ENCODE peak calls at places on chromosomes 11 and 22, in ten cellular contexts. K, U, S, F, E, B, N, Y, D and G are unnamed samples.

GRCh38 chr11:114196994-114197702 is 99.1 kb upstream of the NNMT start:
- DNase-seq in B (no peak), U (no peak), K (no peak), D (peak), N (no peak), S (peak), Y (no peak), E (no peak), F (no peak), G (no peak)

GRCh38 chr22:36569999-36570398 is 41.0 kb upstream of the EIF3D start:
- DNase-seq in E (no peak), U (no peak), Y (no peak), S (no peak), D (no peak), F (no peak), K (no peak), B (peak), N (no peak), G (no peak)

GRCh38 chr11:27319065-27319464 is 44.0 kb downstream of the CCDC34 start:
- DNase-seq in Y (no peak), K (no peak), B (peak), D (no peak), U (no peak), S (no peak), F (no peak), E (no peak), N (no peak), G (no peak)

GRCh38 chr11:22387126-22387525 is 48.9 kb downstream of the SLC17A6 start:
- DNase-seq in U (no peak), S (no peak), B (no peak), Y (no peak), E (no peak), F (no peak), N (no peak), D (no peak), K (no peak), G (no peak)

GRCh38 chr11:70680781-70681281 is 282.5 kb downstream of the CTTN start:
- DNase-seq in F (no peak), K (no peak), E (no peak), Y (no peak), N (no peak), D (peak), S (no peak), B (no peak), U (no peak), G (no peak)

GRCh38 chr11:107844041-107844440 is 14.5 kb downstream of the SLC35F2 start:
- DNase-seq in Y (no peak), N (no peak), F (no peak), D (no peak), K (no peak), E (no peak), B (no peak), S (no peak), U (no peak), G (no peak)

GRCh38 chr11:44899959-44900358 is 50.7 kb downstream of the TP53I11 start:
- DNase-seq in E (no peak), U (no peak), N (peak), F (no peak), Y (no peak), K (no peak), D (no peak), S (no peak), B (peak), G (no peak)

GRCh38 chr11:105137286-105137685 is 2.3 kb downstream of the CARD18 start:
- DNase-seq in Y (no peak), N (no peak), B (no peak), S (no peak), D (no peak), F (no peak), U (no peak), K (no peak), E (no peak), G (no peak)

GRCh38 chr22:45975266-45976161 is 1.4 kb downstream of the WNT7B start:
- DNase-seq in K (peak), E (no peak), S (no peak), F (no peak), Y (peak), D (no peak), N (no peak), U (peak), B (no peak), G (no peak)

GRCh38 chr11:61516675-61517516 is 8.3 kb downstream of the LRRC10B start:
- DNase-seq in F (peak), E (no peak), K (no peak), B (no peak), N (no peak), Y (no peak), D (peak), U (no peak), S (no peak), G (peak)

GRCh38 chr22:31614781-31615480 is 47.1 kb downstream of the PISD start:
- DNase-seq in D (no peak), Y (no peak), S (peak), U (no peak), F (no peak), N (no peak), E (no peak), B (no peak), K (no peak), G (no peak)

GRCh38 chr11:46333129-46333947 is 13.9 kb upstream of the DGKZ start:
- DNase-seq in B (no peak), K (no peak), E (no peak), Y (no peak), U (no peak), S (no peak), N (no peak), F (no peak), D (peak), G (no peak)

DNA sequence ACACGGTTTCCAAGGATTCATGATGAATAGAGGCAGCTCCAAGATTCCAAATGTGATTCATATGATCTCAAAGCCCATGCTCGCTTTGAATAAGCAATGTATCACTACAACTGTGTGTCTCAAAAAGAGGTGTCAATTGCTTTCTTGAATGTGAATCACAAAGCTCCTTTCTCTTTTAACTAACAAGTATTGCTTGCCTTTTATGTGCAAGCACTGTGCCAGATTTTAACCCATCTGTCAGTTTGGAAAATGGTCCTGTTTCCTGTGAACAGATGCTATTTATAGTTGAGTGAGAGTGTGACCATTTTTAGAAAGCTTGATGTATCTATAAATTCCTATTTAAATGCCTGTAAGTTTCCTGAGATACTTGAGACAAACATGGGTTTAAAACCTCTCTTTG is 6.5 kb downstream of the OOSP1 start:
- DNase-seq in K (no peak), E (no peak), D (no peak), U (no peak), Y (no peak), F (no peak), B (no peak), N (no peak), S (no peak), G (no peak)
- TF ChIP-seq CTCF in K (no peak), E (no peak), D (no peak), U (no peak), Y (no peak), F (no peak), B (no peak), N (no peak), S (no peak), G (no peak)

DNA sequence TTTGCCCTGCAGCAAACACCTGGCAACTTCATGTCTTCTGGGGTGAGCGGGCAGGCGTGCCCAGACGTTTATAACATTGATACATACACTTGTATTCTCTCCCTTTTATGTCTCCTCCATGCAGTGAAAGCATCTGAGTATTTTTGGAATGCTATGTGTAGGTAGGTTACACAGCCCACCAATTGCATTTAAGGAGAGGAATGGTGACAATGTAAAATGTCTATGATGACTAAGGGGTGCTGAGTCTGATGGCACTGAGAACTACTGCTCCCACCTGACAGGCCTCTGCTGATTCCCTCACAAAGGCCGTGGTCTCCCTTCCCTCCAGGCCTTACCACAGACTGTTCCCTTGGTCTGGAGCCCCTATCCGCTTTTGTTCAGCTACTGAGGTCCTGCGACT is 22.9 kb upstream of the RASL10A start:
- DNase-seq in Y (no peak), K (no peak), U (no peak), D (no peak), S (no peak), F (no peak), N (no peak), E (no peak), B (no peak), G (no peak)
- TF ChIP-seq POLR2AphosphoS5 in Y (no peak), K (no peak), U (no peak), D (no peak), S (no peak), F (no peak), N (no peak), E (no peak), B (no peak), G (no peak)

GRCh38 chr22:26234267-26234666 is 65.0 kb downstream of the SEZ6L start:
- DNase-seq in E (no peak), B (no peak), S (no peak), Y (no peak), N (no peak), D (no peak), F (no peak), K (no peak), U (no peak), G (no peak)

GRCh38 chr22:26245001-26245400 is 75.7 kb downstream of the SEZ6L start:
- DNase-seq in E (no peak), Y (no peak), F (no peak), K (no peak), D (no peak), B (no peak), U (no peak), N (no peak), S (no peak), G (no peak)

GRCh38 chr22:26235792-26236191 is 66.5 kb downstream of the SEZ6L start:
- DNase-seq in E (no peak), K (no peak), U (no peak), S (no peak), B (no peak), N (no peak), D (no peak), Y (no peak), F (no peak), G (no peak)

GRCh38 chr22:26239561-26239960 is 70.3 kb downstream of the SEZ6L start:
- DNase-seq in B (no peak), F (no peak), Y (no peak), D (no peak), K (no peak), N (no peak), U (no peak), S (no peak), E (no peak), G (no peak)
- TF ChIP-seq CTCF in B (no peak), F (no peak), Y (no peak), D (no peak), K (no peak), N (no peak), U (no peak), S (no peak), E (no peak), G (no peak)

DNA sequence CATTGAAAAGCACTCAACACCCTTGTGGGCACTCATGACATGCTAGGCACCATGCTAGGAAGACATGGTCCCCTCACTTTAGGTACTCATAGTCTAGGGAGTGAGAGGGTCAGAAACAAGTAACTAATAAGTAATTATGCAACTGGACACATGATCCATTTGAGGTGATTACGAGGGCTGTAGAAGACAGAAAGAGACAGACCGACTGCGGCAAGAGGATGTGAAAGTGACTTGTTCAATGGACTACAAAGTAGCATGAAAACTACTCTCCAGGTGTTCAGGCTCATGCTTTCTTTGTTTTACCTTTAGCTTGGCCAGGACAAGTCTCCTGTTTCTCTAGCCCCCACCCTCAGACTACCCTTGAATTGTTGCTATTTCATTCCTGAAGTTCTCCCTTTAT is 310.8 kb upstream of the SORL1-AS1 start:
- DNase-seq in U (no peak), S (no peak), F (no peak), B (no peak), D (no peak), E (peak), Y (no peak), N (no peak), K (no peak), G (no peak)
- TF ChIP-seq POLR2AphosphoS5 in U (no peak), S (no peak), F (no peak), B (no peak), D (no peak), E (no peak), Y (no peak), N (no peak), K (no peak), G (no peak)

DNA sequence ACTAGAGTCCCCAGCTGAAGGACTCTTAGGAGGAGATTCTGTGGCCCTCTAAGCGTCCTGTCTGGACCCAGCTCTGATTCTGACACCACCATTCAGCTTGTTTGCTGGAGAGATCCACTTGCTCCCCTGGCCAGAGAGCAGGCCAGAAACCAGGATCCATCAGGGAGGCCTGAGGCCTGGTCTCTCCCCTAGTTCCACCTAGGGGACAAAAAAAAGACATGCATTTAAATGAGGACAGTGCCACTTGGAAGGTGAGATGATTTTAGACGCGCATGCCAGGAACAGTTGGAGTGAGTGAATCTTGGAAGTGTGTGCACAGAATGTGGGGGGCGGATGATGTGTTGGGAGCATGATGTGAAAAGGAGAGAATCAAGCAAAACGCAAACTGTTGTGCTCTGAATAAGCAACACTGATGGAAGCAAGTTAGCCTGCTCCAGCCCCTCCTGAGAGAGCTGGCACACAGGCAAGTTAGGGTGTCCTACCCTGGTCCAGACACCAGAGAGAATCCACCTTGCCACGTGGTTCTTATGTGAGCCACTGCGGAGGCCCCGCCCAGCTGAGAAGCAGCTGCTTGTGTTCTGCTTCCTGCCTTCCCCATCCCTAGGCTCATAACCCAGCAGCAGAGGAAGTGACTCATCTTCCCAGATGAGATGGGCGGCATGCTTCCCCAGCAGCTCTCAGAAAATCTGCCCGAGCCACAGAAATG is 8.0 kb upstream of the SLCO2B1 start:
- DNase-seq in E (peak), Y (peak), K (no peak), F (peak), N (peak), S (peak), B (peak), D (peak), U (peak), G (peak)
- TF ChIP-seq CTCF in E (no peak), Y (no peak), K (no peak), F (no peak), N (no peak), S (no peak), B (no peak), D (peak), U (peak), G (no peak)